ENCODE peak calls at places on chromosomes 3 and 15, in four cellular contexts. One of them, this sample, is unnamed.

GRCh38 chr15:50028323-50028722 is 90.7 kb downstream of the ATP8B4 start:
- ATAC-seq in left ventricle myocardium superior: no peak
- ATAC-seq in Right ventricle myocardium superior: no peak
- ATAC-seq in T-helper 17 cell: no peak
- ATAC-seq in this sample: peak

GRCh38 chr3:89246326-89246725 is 138.9 kb downstream of the EPHA3 start:
- ATAC-seq in Right ventricle myocardium superior: no peak
- ATAC-seq in left ventricle myocardium superior: no peak
- ATAC-seq in T-helper 17 cell: no peak
- ATAC-seq in this sample: no peak

GRCh38 chr3:177279118-177279815 is 82.0 kb upstream of the TBL1XR1 start:
- ATAC-seq in Right ventricle myocardium superior: no peak
- ATAC-seq in left ventricle myocardium superior: no peak
- ATAC-seq in T-helper 17 cell: no peak
- ATAC-seq in this sample: no peak

GRCh38 chr3:13088020-13089006 is 15.1 kb upstream of the IQSEC1 start:
- ATAC-seq in T-helper 17 cell: peak
- ATAC-seq in Right ventricle myocardium superior: no peak
- ATAC-seq in left ventricle myocardium superior: no peak
- ATAC-seq in this sample: no peak

GRCh38 chr15:68235022-68235421 is 5.5 kb upstream of the CLN6 start:
- ATAC-seq in T-helper 17 cell: no peak
- ATAC-seq in left ventricle myocardium superior: no peak
- ATAC-seq in Right ventricle myocardium superior: no peak
- ATAC-seq in this sample: peak

GRCh38 chr3:8516783-8517182 is 15.2 kb downstream of the LMCD1 start:
- ATAC-seq in Right ventricle myocardium superior: no peak
- ATAC-seq in T-helper 17 cell: no peak
- ATAC-seq in left ventricle myocardium superior: no peak
- ATAC-seq in this sample: no peak

GRCh38 chr15:52834379-52834778 is 44.2 kb upstream of the ONECUT1 start:
- ATAC-seq in left ventricle myocardium superior: no peak
- ATAC-seq in T-helper 17 cell: no peak
- ATAC-seq in Right ventricle myocardium superior: no peak
- ATAC-seq in this sample: no peak

GRCh38 chr3:10304905-10305304 is 12.2 kb upstream of the GHRL start:
- ATAC-seq in Right ventricle myocardium superior: no peak
- ATAC-seq in T-helper 17 cell: no peak
- ATAC-seq in left ventricle myocardium superior: no peak
- ATAC-seq in this sample: no peak